ENCODE peak calls at places on chromosomes 4 and X, in seven cellular contexts. J is activated CD4-positive, alpha-beta T cell treated with anti-CD3 and anti-CD28 coated beads, Interleukin-2, amount 50 U/mL, for 1 hour; W is epithelial cell of esophagus; M is EL; R is H1; V is astrocyte of the spinal cord; H is HEK293T. Z is an unnamed sample.

GRCh38 chrX:132114607-132115006 is 13.2 kb downstream of the FRMD7 start:
- DNase-seq in J (no peak), R (no peak), V (no peak), M (no peak), W (no peak), H (no peak), Z (no peak)

GRCh38 chr4:21507439-21507838 is 441.1 kb downstream of the KCNIP4 start:
- DNase-seq in J (no peak), W (peak; percentile 22), H (peak; percentile 3), R (no peak), V (peak; percentile 41), M (peak; percentile 2), Z (no peak)

GRCh38 chrX:66030505-66031317 is 9.2 kb downstream of the VSIG4 start:
- DNase-seq in H (peak; percentile 16), J (no peak), M (peak; percentile 5), W (peak; percentile 40), R (no peak), V (no peak), Z (no peak)

GRCh38 chr4:48939785-48940184 is 33.2 kb upstream of the OCIAD2 start:
- DNase-seq in V (peak; percentile 94), W (peak; percentile 95), H (no peak), R (no peak), J (no peak), M (peak; percentile 86), Z (no peak)

GRCh38 chr4:22574880-22575279 is 59.0 kb upstream of the ADGRA3 start:
- DNase-seq in W (peak; percentile 37), R (no peak), V (no peak), J (no peak), M (no peak), H (no peak), Z (no peak)

GRCh38 chr4:28966982-28967381 is 1753.2 kb upstream of the PCDH7 start:
- DNase-seq in R (no peak), J (no peak), M (peak; percentile 78), W (peak; percentile 64), V (peak; percentile 50), H (no peak), Z (no peak)

GRCh38 chr4:87848622-87849351 is 16.0 kb downstream of the MEPE start:
- DNase-seq in H (peak; percentile 61), J (peak; percentile 6), W (peak; percentile 72), V (peak; percentile 66), R (no peak), M (peak; percentile 69), Z (no peak)

GRCh38 chr4:165208322-165208652 is 926 bp downstream of the KLHL2 start:
- DNase-seq in J (no peak), W (no peak), H (no peak), V (no peak), R (no peak), M (no peak), Z (no peak)

GRCh38 chr4:113707013-113707412 is 54.5 kb downstream of the CAMK2D start:
- DNase-seq in H (no peak), W (peak; percentile 18), V (peak; percentile 52), M (peak; percentile 37), J (no peak), R (no peak), Z (no peak)

GRCh38 chr4:64200001-64200555 is 209.2 kb downstream of the TECRL start:
- DNase-seq in M (no peak), W (no peak), V (no peak), J (no peak), H (no peak), R (no peak), Z (no peak)

GRCh38 chr4:168864831-168865541 is 145.1 kb downstream of the CBR4 start:
- DNase-seq in H (no peak), V (no peak), M (peak; percentile 91), J (no peak), W (no peak), R (no peak), Z (peak; percentile 48)

GRCh38 chr4:167041524-167041923 is 192.8 kb downstream of the SPOCK3 start:
- DNase-seq in W (no peak), R (no peak), V (no peak), J (no peak), M (no peak), H (no peak), Z (no peak)

GRCh38 chr4:116427666-116428065 is 657.7 kb downstream of the TRAM1L1 start:
- DNase-seq in V (no peak), H (no peak), W (no peak), R (no peak), J (no peak), M (no peak), Z (no peak)

GRCh38 chrX:150504399-150505186 is 63.8 kb upstream of the MTM1 start:
- DNase-seq in W (peak; percentile 4), H (no peak), J (no peak), M (peak; percentile 23), R (no peak), V (peak; percentile 24), Z (no peak)

GRCh38 chr4:19005211-19005610 is 983.7 kb upstream of the LCORL start:
- DNase-seq in V (peak; percentile 13), M (peak; percentile 85), R (peak; percentile 9), W (no peak), J (no peak), H (no peak), Z (no peak)

GRCh38 chrX:111875881-111876280 is at the start of gene TRPC5OS:
- DNase-seq in H (no peak), V (no peak), W (no peak), J (no peak), R (no peak), M (no peak), Z (no peak)

GRCh38 chr4:54844911-54845310 is 187.2 kb downstream of the KIT start:
- DNase-seq in R (no peak), H (no peak), V (no peak), M (no peak), J (no peak), W (no peak), Z (no peak)

GRCh38 chrX:27309406-27309805 is 153.7 kb downstream of the PPP4R3C start:
- DNase-seq in J (no peak), W (peak; percentile 0), H (no peak), R (no peak), V (no peak), M (no peak), Z (no peak)